ENCODE peak calls at places on chromosomes 2 and 18, in nine cellular contexts. Y, C, E, U, G, A, B, L and X are unnamed samples.

GRCh38 chr18:70015127-70015526 is 67.5 kb upstream of the CD226 start:
- DNase-seq in Y (no peak), C (no peak), E (no peak), U (no peak), G (no peak), A (no peak), B (no peak), L (no peak), X (no peak)

GRCh38 chr2:135744761-135745314 is 3.2 kb downstream of the UBXN4 start:
- DNase-seq in Y (peak), C (no peak), E (no peak), U (peak), G (no peak), A (no peak), B (no peak), L (no peak), X (no peak)

GRCh38 chr2:169047253-169048250 is 16.4 kb upstream of the ABCB11 start:
- DNase-seq in Y (no peak), C (no peak), E (no peak), U (no peak), G (no peak), A (no peak), B (no peak), L (no peak), X (no peak)

GRCh38 chr2:98026927-98027522 is 31.3 kb upstream of the TMEM131 start:
- DNase-seq in Y (no peak), C (no peak), E (no peak), U (no peak), G (no peak), A (no peak), B (no peak), L (no peak), X (no peak)

GRCh38 chr18:902179-902718 is 2.4 kb upstream of the ADCYAP1 start:
- DNase-seq in Y (no peak), C (no peak), E (no peak), U (no peak), G (no peak), A (no peak), B (no peak), L (no peak), X (no peak)

GRCh38 chr2:230899287-230899686 is 25.8 kb downstream of the GPR55 start:
- DNase-seq in Y (no peak), C (peak), E (no peak), U (peak), G (peak), A (peak), B (peak), L (peak), X (no peak)

GRCh38 chr2:176115883-176116813 is at the start of gene HOXD10:
- DNase-seq in Y (no peak), C (peak), E (peak), U (peak), G (no peak), A (peak), B (peak), L (no peak), X (no peak)

GRCh38 chr2:88658318-88658717 is 31.1 kb upstream of the EIF2AK3 start:
- DNase-seq in Y (no peak), C (no peak), E (no peak), U (no peak), G (no peak), A (no peak), B (no peak), L (no peak), X (no peak)

GRCh38 chr2:132479140-132479539 is 62.5 kb downstream of the GPR39 start:
- DNase-seq in Y (no peak), C (no peak), E (no peak), U (no peak), G (no peak), A (no peak), B (no peak), L (no peak), X (no peak)

GRCh38 chr18:61882296-61883004 is 10.4 kb downstream of the RNF152 start:
- DNase-seq in Y (no peak), C (no peak), E (no peak), U (no peak), G (no peak), A (no peak), B (no peak), L (no peak), X (no peak)

GRCh38 chr2:236682651-236683422 is 113.2 kb downstream of the ACKR3 start:
- DNase-seq in Y (no peak), C (no peak), E (peak), U (no peak), G (no peak), A (no peak), B (no peak), L (no peak), X (no peak)

GRCh38 chr18:45102863-45103262 is 422.2 kb downstream of the SETBP1 start:
- DNase-seq in Y (no peak), C (no peak), E (no peak), U (no peak), G (no peak), A (no peak), B (no peak), L (no peak), X (no peak)

GRCh38 chr2:135011633-135012032 is 35.6 kb downstream of the MAP3K19 start:
- DNase-seq in Y (no peak), C (no peak), E (no peak), U (no peak), G (no peak), A (no peak), B (no peak), L (no peak), X (no peak)

GRCh38 chr2:125581561-125581960 is 1074.4 kb upstream of the GYPC start:
- DNase-seq in Y (no peak), C (no peak), E (no peak), U (no peak), G (no peak), A (no peak), B (peak), L (no peak), X (peak)

GRCh38 chr18:9008709-9009635 is 93.5 kb upstream of the NDUFV2 start:
- DNase-seq in Y (no peak), C (no peak), E (no peak), U (no peak), G (peak), A (no peak), B (no peak), L (no peak), X (no peak)

GRCh38 chr18:79321625-79322024 is 74.1 kb upstream of the NFATC1 start:
- DNase-seq in Y (no peak), C (no peak), E (no peak), U (no peak), G (no peak), A (no peak), B (no peak), L (no peak), X (no peak)

GRCh38 chr2:130853391-130853790 is 16.7 kb downstream of the ARHGEF4 start:
- DNase-seq in Y (no peak), C (no peak), E (no peak), U (peak), G (no peak), A (no peak), B (no peak), L (no peak), X (no peak)

GRCh38 chr2:241777686-241778627 is 1.3 kb downstream of the GAL3ST2 start:
- DNase-seq in Y (no peak), C (no peak), E (no peak), U (peak), G (no peak), A (no peak), B (no peak), L (no peak), X (peak)

DNA sequence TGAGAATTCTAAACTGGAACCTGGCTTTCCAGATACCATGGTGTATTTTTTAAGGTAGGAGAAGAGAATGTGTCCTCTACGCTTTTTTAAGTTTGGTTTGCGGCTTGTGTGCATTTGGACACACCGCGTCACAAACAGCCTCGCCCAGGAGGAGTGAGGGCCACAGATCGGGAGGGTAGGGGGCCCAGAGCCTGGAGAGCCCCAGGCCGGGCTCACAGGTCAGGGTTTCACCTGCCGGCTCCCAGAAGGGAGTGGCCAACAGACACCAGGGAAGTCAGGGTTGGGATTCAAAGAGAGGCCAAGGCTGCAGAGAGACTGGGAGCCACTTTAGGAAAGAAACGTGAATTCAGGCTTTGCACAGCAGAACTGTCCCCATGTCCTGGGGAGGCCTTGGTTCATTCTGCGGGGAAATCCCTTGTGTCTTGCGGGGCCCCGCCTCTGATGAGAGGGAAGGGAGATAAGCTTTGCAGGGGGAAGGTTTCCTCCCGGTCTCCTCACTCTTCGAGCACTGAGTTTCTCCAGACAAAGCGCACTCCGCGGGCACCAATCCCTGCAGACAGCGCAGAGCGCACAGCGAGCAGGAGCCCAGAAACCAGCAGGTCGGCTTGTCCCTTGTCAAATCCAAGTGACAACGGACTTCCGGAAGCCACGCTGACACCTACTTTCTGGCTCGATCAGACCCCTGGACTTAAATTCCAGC is 2.0 kb upstream of the TUBB6 start:
- DNase-seq in Y (no peak), C (no peak), E (no peak), U (peak), G (no peak), A (no peak), B (no peak), L (no peak), X (no peak)
- H3K27ac ChIP-seq in Y (no peak), C (no peak), E (peak), U (no peak), G (peak), A (no peak), B (no peak), L (no peak), X (no peak)

DNA sequence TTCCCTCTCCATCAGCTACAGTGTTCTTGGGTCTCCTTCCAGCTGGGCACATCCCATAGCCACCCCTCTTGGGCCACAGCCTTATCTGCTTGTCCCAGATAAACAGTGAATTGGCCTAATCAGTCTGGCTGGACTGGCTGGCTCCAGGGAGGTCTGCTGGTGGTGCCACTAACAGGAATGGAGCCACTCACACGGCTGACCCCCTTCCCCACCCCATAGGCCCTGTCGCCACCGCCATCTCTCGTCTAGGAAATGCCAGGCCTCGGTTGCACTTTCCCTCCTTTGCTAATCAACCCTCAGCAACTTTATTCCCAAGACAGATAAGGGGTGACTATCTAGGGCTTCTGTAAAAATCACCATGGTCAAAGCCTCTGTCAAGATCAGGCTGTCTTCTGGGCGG is 23.0 kb upstream of the TNP1 start:
- DNase-seq in Y (no peak), C (no peak), E (no peak), U (no peak), G (peak), A (no peak), B (no peak), L (no peak), X (no peak)
- TF ChIP-seq POLR2A in Y (no peak), C (no peak), E (no peak), U (no peak), G (no peak), A (no peak), B (no peak), L (no peak), X (no peak)

DNA sequence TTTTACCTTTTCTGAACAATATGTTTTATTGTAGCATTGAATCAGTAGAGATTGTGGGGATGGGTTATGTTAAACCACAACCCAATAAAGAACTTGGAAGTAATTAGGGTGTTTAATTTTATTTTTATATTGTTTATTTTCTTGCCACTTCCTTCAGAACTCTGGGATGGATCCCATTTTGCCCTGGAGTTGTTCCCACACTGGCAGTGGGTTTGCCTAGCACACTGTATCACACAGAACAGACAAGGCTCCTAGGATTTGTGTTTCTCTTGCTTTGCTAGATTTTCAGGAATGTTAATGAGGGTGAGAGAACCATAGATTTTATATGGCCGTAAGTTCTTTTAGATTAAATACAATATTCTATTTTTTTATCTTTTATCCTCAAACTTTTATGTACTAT is 59.0 kb downstream of the TANK start:
- DNase-seq in Y (no peak), C (no peak), E (no peak), U (no peak), G (no peak), A (no peak), B (no peak), L (no peak), X (no peak)
- H3K27ac ChIP-seq in Y (no peak), C (no peak), E (no peak), U (no peak), G (no peak), A (no peak), B (no peak), L (no peak), X (no peak)

DNA sequence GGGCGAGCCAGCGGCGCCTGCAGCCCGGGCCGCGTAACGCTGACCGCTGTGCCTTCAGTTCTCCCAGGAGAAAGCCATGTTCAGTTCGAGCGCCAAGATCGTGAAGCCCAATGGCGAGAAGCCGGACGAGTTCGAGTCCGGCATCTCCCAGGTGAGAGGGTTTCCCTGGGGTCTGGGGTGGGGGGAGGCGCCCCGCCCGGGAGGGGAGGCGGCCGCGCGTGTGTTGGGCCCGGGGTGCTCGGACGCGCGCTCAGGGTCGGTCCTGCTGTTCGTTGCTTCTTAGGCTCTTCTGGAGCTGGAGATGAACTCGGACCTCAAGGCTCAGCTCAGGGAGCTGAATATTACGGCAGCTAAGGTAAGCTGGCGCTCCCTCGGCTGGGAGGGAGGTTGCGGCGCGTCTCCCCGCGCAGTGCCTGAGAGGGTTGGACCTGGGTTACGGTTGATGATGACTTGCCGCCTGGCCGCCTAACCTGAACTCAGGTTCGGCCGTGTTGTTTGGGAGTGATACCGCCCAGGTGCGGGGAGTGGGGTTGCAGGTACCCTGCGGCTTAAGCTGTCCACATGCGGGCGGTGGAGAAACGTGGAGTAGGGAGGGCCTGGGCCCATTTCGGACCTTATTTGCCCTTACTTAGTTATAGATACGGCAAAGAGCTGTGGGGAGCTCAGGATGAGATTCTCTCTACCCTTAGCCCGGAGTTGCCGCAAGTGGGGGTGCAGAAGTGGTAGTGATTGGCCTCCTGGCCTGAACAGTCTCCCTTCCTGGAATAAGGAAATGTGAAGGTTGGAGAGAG is 669 bp downstream of the RPS7 start:
- DNase-seq in Y (no peak), C (no peak), E (no peak), U (no peak), G (no peak), A (no peak), B (no peak), L (peak), X (no peak)
- TF ChIP-seq POLR2A in Y (no peak), C (no peak), E (no peak), U (no peak), G (no peak), A (no peak), B (no peak), L (no peak), X (peak)

DNA sequence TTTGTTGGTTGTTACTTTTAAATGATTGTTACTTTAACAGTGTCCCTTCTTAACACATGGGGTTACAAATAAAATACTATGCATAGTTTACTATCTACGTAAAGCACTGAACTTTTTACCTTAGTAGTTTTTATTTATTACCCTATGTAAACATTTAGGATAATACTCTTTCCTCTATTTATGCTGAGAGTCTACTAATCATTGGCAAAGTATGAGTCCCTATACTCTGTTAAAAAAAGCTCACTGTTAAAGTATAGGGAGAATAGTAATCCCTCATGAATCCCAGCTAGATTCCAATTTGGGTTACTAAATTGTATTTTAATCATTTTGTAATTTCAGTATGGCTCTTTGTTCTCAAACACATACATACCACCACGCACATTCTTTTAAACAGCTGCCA is 104.8 kb downstream of the TMEM247 start:
- DNase-seq in Y (no peak), C (no peak), E (no peak), U (no peak), G (no peak), A (no peak), B (no peak), L (no peak), X (no peak)
- H3K27ac ChIP-seq in Y (no peak), C (no peak), E (no peak), U (no peak), G (no peak), A (no peak), B (no peak), L (no peak), X (no peak)

DNA sequence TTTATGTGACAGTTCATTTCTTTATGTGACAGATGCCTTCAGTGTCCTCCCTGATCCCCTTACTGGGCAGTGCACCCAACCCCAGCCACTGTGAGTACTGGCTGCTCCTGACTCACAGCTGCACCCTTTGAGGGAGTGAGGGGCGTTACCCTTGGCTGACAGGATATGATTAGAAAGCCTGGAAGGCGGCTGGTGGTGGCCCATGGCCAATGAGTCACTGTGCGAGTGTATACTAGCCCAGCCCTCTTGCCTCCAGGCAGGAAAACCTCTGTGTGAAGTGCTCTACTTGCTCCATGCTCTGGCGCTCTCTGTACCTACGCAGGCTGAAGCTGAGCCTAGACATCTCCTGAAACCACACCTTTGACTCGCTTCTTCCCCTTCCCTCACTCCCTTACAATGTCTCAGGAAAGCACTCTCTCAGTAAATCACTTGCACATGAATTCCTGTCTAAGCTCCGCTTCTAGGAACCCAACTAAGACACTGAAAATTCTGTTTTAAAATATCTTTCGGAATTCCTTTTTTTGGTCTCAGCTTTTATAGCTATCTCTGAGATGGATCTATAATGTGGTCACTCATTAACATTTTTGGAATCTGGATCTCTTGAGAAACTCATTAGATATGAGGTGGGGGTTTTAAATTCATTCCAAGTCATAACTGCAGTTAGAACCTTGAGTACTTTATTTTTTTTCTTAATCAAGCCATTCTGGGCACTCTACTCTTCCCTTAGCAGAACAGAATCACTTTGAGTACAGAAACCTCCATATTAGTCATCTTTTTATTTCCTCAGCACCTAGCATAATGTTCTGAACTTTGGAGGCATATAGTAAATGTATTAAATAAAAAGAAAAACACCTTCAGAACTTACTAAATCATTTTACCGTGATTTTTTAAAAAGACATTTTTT is 25.3 kb upstream of the STAM2 start:
- DNase-seq in Y (peak), C (no peak), E (peak), U (no peak), G (peak), A (peak), B (peak), L (peak), X (peak)
- TF ChIP-seq POLR2A in Y (no peak), C (no peak), E (peak), U (no peak), G (no peak), A (no peak), B (no peak), L (no peak), X (no peak)

DNA sequence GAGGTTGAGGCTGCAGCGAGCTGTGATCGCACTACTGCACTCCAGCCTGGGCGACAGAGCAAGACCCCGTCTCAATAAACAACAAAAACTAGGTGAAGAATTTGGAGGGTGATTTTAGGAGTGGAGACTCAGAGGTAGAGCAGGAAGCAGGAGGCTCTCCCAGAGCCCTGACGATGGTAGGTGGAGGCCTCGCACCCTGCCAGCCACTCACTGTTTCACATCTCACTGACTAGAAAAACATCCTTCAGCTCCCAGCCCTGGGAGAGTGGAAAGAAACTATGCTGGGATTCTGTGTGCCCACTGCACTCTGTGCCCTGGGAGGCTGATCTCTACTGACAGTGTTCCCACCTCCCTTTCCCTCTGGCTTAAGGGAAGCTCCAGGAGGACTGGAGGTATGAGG is 9.8 kb downstream of the CIB4 start:
- DNase-seq in Y (no peak), C (no peak), E (no peak), U (no peak), G (no peak), A (no peak), B (no peak), L (no peak), X (no peak)
- H3K27ac ChIP-seq in Y (no peak), C (no peak), E (no peak), U (no peak), G (no peak), A (no peak), B (no peak), L (no peak), X (no peak)

GRCh38 chr2:43402002-43402401 is 175.6 kb upstream of the ZFP36L2 start:
- DNase-seq in Y (no peak), C (no peak), E (no peak), U (no peak), G (no peak), A (no peak), B (peak), L (no peak), X (no peak)
- TF ChIP-seq POLR2A in Y (no peak), C (no peak), E (no peak), U (no peak), G (no peak), A (no peak), B (no peak), L (no peak), X (no peak)